ENCODE peak calls at places on chromosomes 16 and 17, in seven cellular contexts. W, C, N, I, J, T and F are unnamed samples.

GRCh38 chr17:65101371-65101770 is 35.8 kb upstream of the RGS9 start:
- DNase-seq in I (no peak), N (no peak), T (peak; percentile 66), C (peak; percentile 39), J (no peak), W (no peak), F (no peak)

GRCh38 chr17:7213895-7214299 is 5.7 kb downstream of the DLG4 start:
- DNase-seq in W (peak; percentile 71), T (peak; percentile 92), I (no peak), C (peak; percentile 86), J (no peak), N (no peak), F (no peak)

GRCh38 chr17:13593021-13593751 is 8.5 kb downstream of the HS3ST3A1 start:
- DNase-seq in J (no peak), T (no peak), I (no peak), C (no peak), W (no peak), N (no peak), F (no peak)

GRCh38 chr16:56136256-56136655 is 55.0 kb upstream of the GNAO1 start:
- DNase-seq in C (peak; percentile 40), T (no peak), N (no peak), J (no peak), W (no peak), I (no peak), F (no peak)

GRCh38 chr16:77594057-77594456 is 128.3 kb upstream of the NUDT7 start:
- DNase-seq in I (no peak), W (no peak), T (no peak), J (no peak), N (no peak), C (no peak), F (no peak)

GRCh38 chr17:49365667-49366066 is 3.6 kb upstream of the ZNF652 start:
- DNase-seq in C (peak; percentile 57), N (no peak), W (no peak), T (no peak), J (no peak), I (no peak), F (no peak)

GRCh38 chr17:41211845-41212466 is 14.5 kb upstream of the KRTAP9-2 start:
- DNase-seq in I (no peak), C (no peak), J (no peak), W (no peak), T (no peak), N (no peak), F (no peak)

GRCh38 chr17:38750044-38750311 is 1.8 kb upstream of the PCGF2 start:
- DNase-seq in C (no peak), I (no peak), W (no peak), T (no peak), J (no peak), N (no peak), F (no peak)

GRCh38 chr17:17320911-17321220 is 17.7 kb downstream of the NT5M start:
- DNase-seq in W (peak; percentile 19), J (no peak), C (no peak), T (no peak), I (no peak), N (no peak), F (no peak)

GRCh38 chr16:47229053-47229640 is 85.4 kb upstream of the NETO2 start:
- DNase-seq in W (no peak), T (no peak), I (no peak), J (no peak), N (no peak), C (no peak), F (no peak)

GRCh38 chr17:56819030-56819429 is 14.7 kb downstream of the C17orf67 start:
- DNase-seq in J (no peak), C (no peak), W (no peak), N (no peak), T (no peak), I (peak; percentile 2), F (no peak)

GRCh38 chr17:51044964-51045363 is 75.7 kb downstream of the SPAG9 start:
- DNase-seq in W (no peak), I (no peak), T (no peak), N (no peak), J (no peak), C (peak; percentile 25), F (no peak)

GRCh38 chr16:66898207-66898606 is 17.9 kb downstream of the PDP2 start:
- DNase-seq in T (no peak), W (no peak), I (no peak), J (no peak), N (no peak), C (no peak), F (no peak)

DNA sequence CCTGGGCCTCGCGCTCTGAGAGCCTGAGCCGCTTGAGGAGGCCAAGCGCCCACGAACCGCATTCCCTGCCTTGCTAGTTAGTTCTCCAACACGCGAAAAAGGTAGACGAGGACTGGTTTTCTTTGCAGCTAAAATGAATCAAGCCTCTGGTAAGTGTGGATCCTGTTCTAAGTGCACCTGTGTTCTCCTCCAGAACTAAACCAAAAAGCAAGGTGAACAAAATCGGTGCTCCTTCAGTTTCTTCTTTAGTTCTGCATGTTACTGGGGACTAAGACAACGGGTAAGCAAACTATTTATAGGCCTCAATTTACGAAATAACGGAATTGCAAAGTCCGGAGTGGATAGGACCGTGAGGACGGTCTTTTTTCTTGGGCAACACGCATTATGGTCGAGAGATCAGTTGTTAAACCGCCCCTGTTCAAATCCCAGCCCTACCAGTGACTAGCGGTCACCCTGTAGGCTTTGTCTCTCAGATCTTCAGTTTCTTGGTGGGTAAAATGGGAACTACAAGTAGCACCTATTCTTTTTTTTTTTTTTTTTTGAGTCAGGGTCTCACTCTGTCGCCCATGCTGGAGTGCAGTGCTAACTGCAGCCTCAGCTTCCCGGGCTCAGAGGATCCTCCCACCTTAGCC is 993 bp upstream of the ANKRD11 start:
- DNase-seq in J (no peak), I (no peak), W (no peak), C (peak; percentile 46), T (no peak), N (no peak), F (no peak)
- TF ChIP-seq POLR2AphosphoS5 in J (no peak), I (no peak), W (no peak), C (no peak), T (no peak), N (no peak), F (no peak)

DNA sequence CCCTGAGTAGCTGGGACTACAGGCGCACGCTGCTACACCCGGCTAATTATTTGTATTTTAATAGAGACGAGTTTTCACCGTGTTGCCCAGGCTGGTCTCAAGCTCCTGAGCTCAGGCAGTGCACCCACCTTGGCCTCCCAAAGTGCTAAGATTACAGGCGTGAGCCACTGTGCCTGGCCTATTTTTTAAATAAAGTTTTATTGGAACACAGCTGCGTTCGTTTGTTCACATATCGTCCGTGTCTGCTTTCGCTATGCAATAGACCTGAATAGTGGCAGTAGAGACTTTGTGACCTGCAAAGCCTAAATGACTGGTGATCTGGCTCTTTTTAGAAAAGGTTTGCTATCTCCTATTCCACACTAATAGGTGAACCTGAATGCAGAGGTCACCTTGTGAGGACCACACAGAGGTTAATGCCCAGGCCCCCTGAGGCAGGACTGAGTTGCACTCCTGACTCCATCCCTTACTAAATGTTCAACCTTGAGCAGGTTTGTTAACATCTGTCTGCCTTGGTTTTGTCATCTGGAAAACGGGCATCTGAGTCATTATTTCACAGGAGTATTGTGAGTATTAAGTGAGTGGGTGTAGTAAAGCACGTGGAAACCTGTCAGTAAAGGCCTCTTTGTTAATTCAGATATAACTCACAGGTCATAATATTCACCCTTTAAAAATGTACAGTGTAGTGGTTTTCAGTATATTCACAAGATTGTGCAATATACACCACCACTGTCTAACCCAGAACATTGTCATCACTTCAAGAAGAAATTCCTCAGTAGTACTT is 157.5 kb upstream of the CACNG5 start:
- DNase-seq in T (no peak), J (no peak), N (no peak), C (no peak), W (no peak), I (no peak), F (no peak)
- H3K27me3 ChIP-seq in T (no peaks in the 10 kb centered on the region), J (no peaks in the 10 kb centered on the region), N (no peaks in the 10 kb centered on the region), C (no peaks in the 10 kb centered on the region), W (no peaks in the 10 kb centered on the region), I (no peaks in the 10 kb centered on the region), F (no peaks in the 10 kb centered on the region)

GRCh38 chr16:68575082-68575481 is 36.0 kb downstream of the ZFP90 start:
- DNase-seq in J (no peak), C (no peak), N (no peak), I (no peak), T (no peak), W (no peak), F (no peak)
- H3K9me3 ChIP-seq in J (peaks cover 93% of the 10 kb centered on the region), C (no peaks in the 10 kb centered on the region), N (no peaks in the 10 kb centered on the region), I (peaks cover 100% of the 10 kb centered on the region), T (peaks cover 14% of the 10 kb centered on the region), W (peaks cover 96% of the 10 kb centered on the region), F (peaks cover 52% of the 10 kb centered on the region)

DNA sequence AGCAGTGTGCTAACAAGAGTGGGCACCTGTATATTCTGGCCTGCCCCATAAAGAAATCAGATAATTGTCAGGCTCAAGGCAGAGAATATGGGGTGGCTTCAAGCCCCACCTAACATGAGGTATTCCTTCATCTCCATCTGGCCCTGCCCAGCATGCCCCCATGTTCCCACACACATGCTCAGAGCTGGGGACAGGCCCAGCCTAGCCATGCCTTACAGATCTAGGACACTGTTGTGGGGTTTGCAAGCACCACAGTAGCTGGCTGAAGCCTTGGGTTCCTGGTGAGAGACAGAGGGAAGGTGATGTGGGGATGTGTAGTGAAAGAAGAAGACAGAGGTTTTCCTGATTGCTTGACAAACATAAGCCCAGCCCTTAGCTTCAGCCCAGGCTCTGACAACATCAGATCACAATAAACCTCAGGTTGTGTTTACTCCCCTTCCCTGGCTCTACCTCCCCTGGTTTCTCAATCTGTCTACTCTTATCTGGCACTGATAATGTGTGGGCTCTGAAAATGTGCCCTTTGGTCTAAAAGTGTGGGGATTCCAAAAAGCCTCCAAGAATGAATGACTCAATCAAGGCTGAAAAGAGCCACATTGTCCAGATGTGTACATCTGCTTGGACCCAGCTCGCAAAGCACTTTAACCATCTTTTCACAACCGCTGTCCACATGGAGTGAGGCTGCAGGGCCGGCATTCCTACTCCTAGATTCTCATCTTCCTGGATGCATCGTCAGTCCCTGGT is 34.4 kb downstream of the CDRT4 start:
- DNase-seq in N (no peak), C (no peak), T (no peak), W (no peak), J (no peak), I (no peak), F (no peak)
- TF ChIP-seq POLR2AphosphoS5 in N (peak; percentile 53), C (no peak), T (peak; percentile 49), W (peak; percentile 70), J (no peak), I (no peak), F (no peak)

GRCh38 chr17:74330446-74330845 is 4.4 kb downstream of the KIF19 start:
- DNase-seq in T (no peak), J (no peak), W (no peak), I (no peak), C (no peak), N (no peak), F (no peak)
- H3K27me3 ChIP-seq in T (peaks cover 11% of the 10 kb centered on the region), J (peaks cover 30% of the 10 kb centered on the region), W (no peaks in the 10 kb centered on the region), I (no peaks in the 10 kb centered on the region), C (no peaks in the 10 kb centered on the region), N (peaks cover 88% of the 10 kb centered on the region), F (peaks cover 64% of the 10 kb centered on the region)

DNA sequence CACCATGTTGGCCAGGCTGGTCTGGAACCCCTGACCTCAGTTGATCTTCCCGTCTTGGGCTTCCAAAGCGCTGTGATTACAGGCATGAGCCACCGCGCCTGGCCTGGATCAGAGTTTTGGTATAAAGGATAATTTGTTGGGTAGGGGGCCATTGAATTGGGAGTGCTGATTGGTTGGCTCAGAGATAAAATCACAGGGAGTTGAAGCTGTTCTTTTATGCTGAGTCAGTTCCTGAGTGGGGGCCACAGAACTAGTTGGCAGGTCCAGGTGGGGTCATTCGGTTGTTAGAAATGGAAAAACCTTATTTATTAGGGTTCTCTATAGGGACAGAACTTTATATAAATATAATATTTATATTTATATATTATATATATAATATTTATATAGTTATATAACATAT is 147.1 kb downstream of the SSH2 start:
- DNase-seq in J (no peak), I (no peak), N (peak; percentile 83), W (no peak), T (no peak), C (no peak), F (no peak)
- H3K9me3 ChIP-seq in J (no peaks in the 10 kb centered on the region), I (no peaks in the 10 kb centered on the region), N (no peaks in the 10 kb centered on the region), W (no peaks in the 10 kb centered on the region), T (no peaks in the 10 kb centered on the region), C (no peaks in the 10 kb centered on the region), F (no peaks in the 10 kb centered on the region)